ENCODE peak calls at places on chromosome 10, in five cellular contexts. One of them, this sample, is unnamed.

GRCh38 chr10:12636585-12636984 is 287.2 kb downstream of the CAMK1D start:
- DNase-seq in cardiac septum: no peak
- DNase-seq in activated T-cell treated with anti-CD3 and anti-CD28 coated beads, Interleukin-2, amount 50 U/mL, for 72 hours: no peak
- DNase-seq in cardiac muscle cell: no peak
- DNase-seq in neural crest cell: no peak
- DNase-seq in this sample: no peak

GRCh38 chr10:122117475-122117874 is 128.5 kb downstream of the TACC2 start:
- DNase-seq in cardiac septum: no peak
- DNase-seq in neural crest cell: no peak
- DNase-seq in cardiac muscle cell: no peak
- DNase-seq in activated T-cell treated with anti-CD3 and anti-CD28 coated beads, Interleukin-2, amount 50 U/mL, for 72 hours: no peak
- DNase-seq in this sample: no peak

GRCh38 chr10:71696635-71697326 is 22.8 kb downstream of the C10orf105 start:
- DNase-seq in activated T-cell treated with anti-CD3 and anti-CD28 coated beads, Interleukin-2, amount 50 U/mL, for 72 hours: peak; percentile 72
- DNase-seq in neural crest cell: peak; percentile 75
- DNase-seq in cardiac septum: no peak
- DNase-seq in cardiac muscle cell: peak; percentile 38
- DNase-seq in this sample: peak; percentile 85

GRCh38 chr10:58753425-58753824 is 240.8 kb downstream of the BICC1 start:
- DNase-seq in neural crest cell: no peak
- DNase-seq in activated T-cell treated with anti-CD3 and anti-CD28 coated beads, Interleukin-2, amount 50 U/mL, for 72 hours: no peak
- DNase-seq in cardiac muscle cell: no peak
- DNase-seq in cardiac septum: no peak
- DNase-seq in this sample: no peak

GRCh38 chr10:45811075-45811474 is 36.2 kb downstream of the AGAP4 start:
- DNase-seq in cardiac muscle cell: no peak
- DNase-seq in neural crest cell: no peak
- DNase-seq in cardiac septum: no peak
- DNase-seq in activated T-cell treated with anti-CD3 and anti-CD28 coated beads, Interleukin-2, amount 50 U/mL, for 72 hours: no peak
- DNase-seq in this sample: no peak

GRCh38 chr10:90775351-90776028 is 82.3 kb downstream of the HTR7 start:
- DNase-seq in neural crest cell: no peak
- DNase-seq in activated T-cell treated with anti-CD3 and anti-CD28 coated beads, Interleukin-2, amount 50 U/mL, for 72 hours: no peak
- DNase-seq in cardiac septum: no peak
- DNase-seq in cardiac muscle cell: peak; percentile 84
- DNase-seq in this sample: no peak

GRCh38 chr10:99807786-99808185 is 25.3 kb downstream of the ABCC2 start:
- DNase-seq in cardiac muscle cell: no peak
- DNase-seq in neural crest cell: no peak
- DNase-seq in cardiac septum: no peak
- DNase-seq in activated T-cell treated with anti-CD3 and anti-CD28 coated beads, Interleukin-2, amount 50 U/mL, for 72 hours: no peak
- DNase-seq in this sample: no peak

GRCh38 chr10:34333513-34333912 is 481.6 kb downstream of the PARD3 start:
- DNase-seq in activated T-cell treated with anti-CD3 and anti-CD28 coated beads, Interleukin-2, amount 50 U/mL, for 72 hours: no peak
- DNase-seq in neural crest cell: no peak
- DNase-seq in cardiac septum: no peak
- DNase-seq in cardiac muscle cell: peak; percentile 27
- DNase-seq in this sample: no peak

GRCh38 chr10:118062798-118063238 is 16.1 kb upstream of the RAB11FIP2 start:
- DNase-seq in neural crest cell: no peak
- DNase-seq in cardiac septum: no peak
- DNase-seq in activated T-cell treated with anti-CD3 and anti-CD28 coated beads, Interleukin-2, amount 50 U/mL, for 72 hours: no peak
- DNase-seq in cardiac muscle cell: no peak
- DNase-seq in this sample: no peak

GRCh38 chr10:73793456-73793855 is 8.1 kb downstream of the ZSWIM8 start:
- DNase-seq in neural crest cell: no peak
- DNase-seq in activated T-cell treated with anti-CD3 and anti-CD28 coated beads, Interleukin-2, amount 50 U/mL, for 72 hours: no peak
- DNase-seq in cardiac muscle cell: no peak
- DNase-seq in cardiac septum: no peak
- DNase-seq in this sample: no peak

GRCh38 chr10:11255796-11256444 is 238.2 kb downstream of the CELF2 start:
- DNase-seq in cardiac muscle cell: no peak
- DNase-seq in neural crest cell: no peak
- DNase-seq in activated T-cell treated with anti-CD3 and anti-CD28 coated beads, Interleukin-2, amount 50 U/mL, for 72 hours: no peak
- DNase-seq in cardiac septum: no peak
- DNase-seq in this sample: no peak

GRCh38 chr10:86339226-86339865 is 27.2 kb downstream of the GRID1 start:
- DNase-seq in neural crest cell: no peak
- DNase-seq in activated T-cell treated with anti-CD3 and anti-CD28 coated beads, Interleukin-2, amount 50 U/mL, for 72 hours: no peak
- DNase-seq in cardiac septum: peak; percentile 7
- DNase-seq in cardiac muscle cell: no peak
- DNase-seq in this sample: no peak

GRCh38 chr10:116670706-116671105 is 50.0 kb downstream of the PNLIPRP2 start:
- DNase-seq in cardiac muscle cell: no peak
- DNase-seq in activated T-cell treated with anti-CD3 and anti-CD28 coated beads, Interleukin-2, amount 50 U/mL, for 72 hours: no peak
- DNase-seq in cardiac septum: no peak
- DNase-seq in neural crest cell: no peak
- DNase-seq in this sample: no peak

GRCh38 chr10:24465899-24466615 is 257.1 kb downstream of the KIAA1217 start:
- DNase-seq in cardiac muscle cell: peak; percentile 88
- DNase-seq in cardiac septum: no peak
- DNase-seq in neural crest cell: no peak
- DNase-seq in activated T-cell treated with anti-CD3 and anti-CD28 coated beads, Interleukin-2, amount 50 U/mL, for 72 hours: peak; percentile 72
- DNase-seq in this sample: no peak

GRCh38 chr10:129761166-129761565 is 202.9 kb downstream of the EBF3 start:
- DNase-seq in activated T-cell treated with anti-CD3 and anti-CD28 coated beads, Interleukin-2, amount 50 U/mL, for 72 hours: no peak
- DNase-seq in neural crest cell: no peak
- DNase-seq in cardiac septum: peak; percentile 43
- DNase-seq in cardiac muscle cell: no peak
- DNase-seq in this sample: peak; percentile 40

GRCh38 chr10:77251297-77252013 is 386.2 kb downstream of the KCNMA1 start:
- DNase-seq in cardiac muscle cell: peak; percentile 34
- DNase-seq in neural crest cell: peak; percentile 26
- DNase-seq in activated T-cell treated with anti-CD3 and anti-CD28 coated beads, Interleukin-2, amount 50 U/mL, for 72 hours: peak; percentile 8
- DNase-seq in cardiac septum: no peak
- DNase-seq in this sample: no peak

GRCh38 chr10:47076949-47077348 is 165.7 kb downstream of the PTPN20 start:
- DNase-seq in activated T-cell treated with anti-CD3 and anti-CD28 coated beads, Interleukin-2, amount 50 U/mL, for 72 hours: peak; percentile 9
- DNase-seq in neural crest cell: no peak
- DNase-seq in cardiac muscle cell: peak; percentile 79
- DNase-seq in cardiac septum: no peak
- DNase-seq in this sample: no peak

GRCh38 chr10:72638586-72639440 is 12.9 kb upstream of the MICU1 start:
- DNase-seq in cardiac septum: no peak
- DNase-seq in neural crest cell: no peak
- DNase-seq in activated T-cell treated with anti-CD3 and anti-CD28 coated beads, Interleukin-2, amount 50 U/mL, for 72 hours: no peak
- DNase-seq in cardiac muscle cell: no peak
- DNase-seq in this sample: no peak

GRCh38 chr10:101066146-101066889 is 4.5 kb downstream of the KAZALD1 start:
- DNase-seq in cardiac septum: peak; percentile 90
- DNase-seq in neural crest cell: no peak
- DNase-seq in cardiac muscle cell: peak; percentile 60
- DNase-seq in activated T-cell treated with anti-CD3 and anti-CD28 coated beads, Interleukin-2, amount 50 U/mL, for 72 hours: peak; percentile 60
- DNase-seq in this sample: peak; percentile 92

GRCh38 chr10:96170212-96170611 is 40.1 kb downstream of the ZNF518A start:
- DNase-seq in cardiac septum: no peak
- DNase-seq in neural crest cell: no peak
- DNase-seq in activated T-cell treated with anti-CD3 and anti-CD28 coated beads, Interleukin-2, amount 50 U/mL, for 72 hours: no peak
- DNase-seq in cardiac muscle cell: no peak
- DNase-seq in this sample: no peak

GRCh38 chr10:61503051-61503450 is 49.9 kb upstream of the TMEM26 start:
- DNase-seq in cardiac muscle cell: no peak
- DNase-seq in neural crest cell: no peak
- DNase-seq in activated T-cell treated with anti-CD3 and anti-CD28 coated beads, Interleukin-2, amount 50 U/mL, for 72 hours: no peak
- DNase-seq in cardiac septum: no peak
- DNase-seq in this sample: no peak

GRCh38 chr10:119608316-119609155 is 11.8 kb upstream of the TIAL1 start:
- DNase-seq in activated T-cell treated with anti-CD3 and anti-CD28 coated beads, Interleukin-2, amount 50 U/mL, for 72 hours: peak; percentile 10
- DNase-seq in cardiac muscle cell: peak; percentile 29
- DNase-seq in neural crest cell: peak; percentile 18
- DNase-seq in cardiac septum: no peak
- DNase-seq in this sample: peak; percentile 55

This sample was measured in Peyer's patch.